ENCODE peak calls at places on chromosomes 4 and X, in eight cellular contexts. F, W, C, E, V, R, X and J are unnamed samples.
A peak's percentile ranks its signal among the peaks of the same experiment; 100 is the strongest.

GRCh38 chr4:337932-338758 is 531 bp downstream of the ZNF141 start:
- DNase-seq in R (peak; percentile 37), X (peak; percentile 45), C (no peak), W (peak; percentile 57), F (no peak), E (peak; percentile 93), V (peak; percentile 75), J (peak; percentile 38)

GRCh38 chr4:139595989-139596679 is 40.1 kb upstream of the SETD7 start:
- DNase-seq in X (peak; percentile 55), V (peak; percentile 26), C (no peak), F (no peak), E (no peak), R (no peak), W (peak; percentile 29), J (no peak)

GRCh38 chrX:148854351-148854750 is 353.9 kb downstream of the AFF2 start:
- DNase-seq in C (no peak), W (no peak), E (no peak), V (no peak), F (no peak), X (peak; percentile 4), R (no peak), J (no peak)

GRCh38 chr4:184851200-184851541 is 25.4 kb upstream of the ACSL1 start:
- DNase-seq in F (no peak), R (no peak), E (no peak), X (no peak), C (no peak), V (peak; percentile 62), W (peak; percentile 67), J (no peak)

GRCh38 chrX:3803305-3803704 is 89.9 kb upstream of the PRKX start:
- DNase-seq in E (no peak), F (no peak), C (no peak), R (no peak), W (no peak), V (no peak), X (no peak), J (no peak)

GRCh38 chr4:4386296-4386735 is 586 bp upstream of the NSG1 start:
- DNase-seq in W (peak; percentile 48), E (peak; percentile 83), C (no peak), F (peak; percentile 59), V (no peak), X (no peak), R (no peak), J (peak; percentile 51)

GRCh38 chr4:126658391-126658790 is 974.4 kb upstream of the INTU start:
- DNase-seq in R (no peak), X (no peak), C (no peak), W (no peak), V (no peak), E (no peak), F (no peak), J (no peak)

GRCh38 chr4:187612211-187612780 is 383.3 kb upstream of the ZFP42 start:
- DNase-seq in E (no peak), W (no peak), R (no peak), X (no peak), C (no peak), V (no peak), F (no peak), J (no peak)

GRCh38 chr4:125368684-125369083 is 53.9 kb downstream of the FAT4 start:
- DNase-seq in V (no peak), W (peak; percentile 87), R (no peak), X (peak; percentile 94), E (no peak), F (no peak), C (peak; percentile 54), J (no peak)

GRCh38 chr4:5760246-5760645 is 49.2 kb downstream of the EVC start:
- DNase-seq in F (no peak), C (no peak), W (no peak), R (no peak), E (no peak), V (no peak), X (no peak), J (no peak)

GRCh38 chrX:20026278-20026677 is 35.4 kb upstream of the BCLAF3 start:
- DNase-seq in W (peak; percentile 24), R (no peak), X (peak; percentile 35), E (no peak), V (peak; percentile 4), F (no peak), C (no peak), J (no peak)

GRCh38 chr4:76377922-76378321 is 43.0 kb downstream of the CCDC158 start:
- DNase-seq in X (peak; percentile 69), R (peak; percentile 58), E (no peak), W (peak; percentile 57), V (peak; percentile 58), F (no peak), C (no peak), J (no peak)

GRCh38 chr4:185352202-185352601 is 43.5 kb downstream of the LRP2BP start:
- DNase-seq in W (no peak), X (no peak), R (no peak), C (no peak), F (no peak), V (no peak), E (no peak), J (no peak)

GRCh38 chr4:10457255-10457801 is at the start of gene ZNF518B:
- DNase-seq in R (peak; percentile 75), E (peak; percentile 96), V (peak; percentile 37), C (no peak), X (peak; percentile 53), F (peak; percentile 74), W (peak; percentile 69), J (peak; percentile 61)

GRCh38 chr4:2259541-2260267 is 2.2 kb downstream of the MXD4 start:
- DNase-seq in E (peak; percentile 68), X (no peak), W (no peak), F (no peak), C (no peak), R (no peak), V (no peak), J (peak; percentile 36)

DNA sequence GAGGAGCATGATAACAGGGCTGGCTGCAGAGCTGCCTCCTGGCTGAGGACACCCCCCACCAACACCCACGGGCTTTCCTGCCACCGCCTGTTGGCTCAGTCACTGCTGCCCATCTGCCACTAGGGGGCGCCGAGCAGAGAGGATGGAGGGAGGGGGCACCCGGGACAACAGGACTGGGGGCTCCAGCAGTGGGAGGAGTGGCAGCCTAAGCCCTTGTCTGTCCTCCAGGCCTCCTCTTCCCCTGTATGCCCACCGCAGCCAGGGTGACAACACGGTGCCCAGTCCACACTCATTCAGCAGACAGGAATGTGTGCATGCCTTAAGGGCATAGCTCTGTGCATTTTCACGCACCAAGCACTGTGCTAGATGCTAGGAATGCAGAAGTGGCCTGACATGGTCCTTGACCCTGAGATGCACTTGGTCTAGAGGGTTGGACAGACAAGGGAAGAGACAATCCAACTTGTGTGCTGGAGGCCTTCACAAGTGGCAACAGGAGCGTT is 149.9 kb downstream of the AMMECR1 start:
- DNase-seq in F (peak; percentile 67), X (no peak), C (no peak), E (peak; percentile 24), R (no peak), W (no peak), V (peak; percentile 46), J (no peak)
- TF ChIP-seq CTCF in F (peak; percentile 95), X (peak; percentile 47), C (peak; percentile 66), E (peak; percentile 54), R (peak; percentile 52), W (peak; percentile 39), V (peak; percentile 58), J (peak; percentile 74)

GRCh38 chr4:41177016-41177415 is 37.3 kb downstream of the APBB2 start:
- DNase-seq in F (no peak), E (no peak), R (no peak), V (no peak), W (peak; percentile 79), C (peak; percentile 59), X (peak; percentile 74), J (no peak)
- TF ChIP-seq CTCF in F (no peak), E (no peak), R (no peak), V (no peak), W (peak; percentile 21), C (peak; percentile 46), X (peak; percentile 26), J (no peak)

GRCh38 chr4:179626687-179627086 is 2184.4 kb upstream of the AGA start:
- DNase-seq in C (no peak), E (no peak), V (no peak), R (no peak), F (peak; percentile 45), W (no peak), X (no peak), J (no peak)

GRCh38 chr4:179624768-179625181 is 2182.5 kb upstream of the AGA start:
- DNase-seq in X (no peak), W (peak; percentile 25), R (no peak), F (peak; percentile 31), V (peak; percentile 15), C (no peak), E (no peak), J (no peak)

DNA sequence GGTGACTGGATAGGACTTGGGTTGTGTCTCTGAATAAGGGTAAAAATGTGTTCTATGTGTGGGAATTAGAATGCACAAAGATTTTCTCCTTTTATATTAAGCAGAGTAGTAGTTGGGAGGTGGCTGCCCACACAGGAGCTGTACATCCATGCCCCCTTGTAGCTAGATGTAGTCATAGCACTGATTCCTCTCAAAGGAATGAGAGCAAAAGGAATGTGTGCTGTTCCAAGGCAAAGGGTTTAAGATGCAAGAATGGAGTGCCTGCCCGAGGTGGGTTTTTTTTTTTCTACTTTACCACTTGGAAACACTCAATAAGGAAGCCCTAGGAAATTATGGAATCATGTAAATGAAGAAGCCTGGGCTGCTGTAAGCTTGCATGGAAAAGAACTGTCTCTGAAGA is 2183.2 kb upstream of the AGA start:
- DNase-seq in X (peak; percentile 1), W (peak; percentile 26), F (no peak), C (no peak), R (no peak), E (no peak), V (no peak), J (no peak)
- TF ChIP-seq CTCF in X (no peak), W (no peak), F (peak; percentile 12), C (no peak), R (no peak), E (no peak), V (no peak), J (no peak)

GRCh38 chr4:53613428-53613827 is 22.1 kb upstream of the LNX1 start:
- DNase-seq in F (no peak), R (no peak), E (no peak), X (no peak), C (no peak), W (no peak), V (no peak), J (no peak)

GRCh38 chr4:53617101-53617680 is 25.9 kb upstream of the LNX1 start:
- DNase-seq in X (no peak), W (no peak), E (no peak), C (no peak), F (no peak), V (no peak), R (no peak), J (no peak)

GRCh38 chr4:53618321-53618720 is 27.0 kb upstream of the LNX1 start:
- DNase-seq in F (no peak), C (no peak), V (no peak), X (no peak), R (no peak), E (no peak), W (no peak), J (no peak)

GRCh38 chr4:53616219-53616618 is 24.9 kb upstream of the LNX1 start:
- DNase-seq in V (no peak), R (no peak), X (no peak), E (no peak), C (no peak), F (no peak), W (no peak), J (no peak)

DNA sequence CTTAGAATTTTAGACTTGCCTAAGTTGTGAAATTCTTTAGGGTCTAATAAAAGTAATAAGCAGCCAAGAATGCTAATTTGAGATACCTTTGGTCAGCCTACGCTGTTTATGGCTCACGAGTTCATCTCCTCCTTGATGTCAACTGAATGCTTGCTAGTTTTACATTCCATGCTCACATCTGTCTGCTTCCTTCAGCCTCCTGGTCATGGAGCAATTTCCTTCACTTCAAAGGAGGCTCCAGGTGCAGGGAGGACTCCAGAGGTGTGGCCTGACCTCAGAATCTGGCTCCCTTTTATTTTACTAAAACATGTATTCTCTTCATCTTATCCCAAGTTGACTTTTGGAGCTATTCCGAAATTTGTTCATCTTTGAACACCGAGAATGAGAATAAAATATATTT is 23.3 kb upstream of the LNX1 start:
- DNase-seq in C (no peak), V (peak; percentile 13), W (no peak), R (no peak), X (no peak), E (no peak), F (peak; percentile 54), J (no peak)
- TF ChIP-seq CTCF in C (no peak), V (no peak), W (peak; percentile 20), R (no peak), X (no peak), E (no peak), F (peak; percentile 65), J (no peak)